ENCODE peak calls at places on chromosomes 3 and 15, in nine cellular contexts. P, F, L, N, Y, W, I, D and A are unnamed samples.

GRCh38 chr3:141878326-141878725 is 1.9 kb downstream of the ATP1B3 start:
- DNase-seq in P (no peak), F (no peak), L (no peak), N (no peak), Y (no peak), W (no peak), I (no peak), D (no peak), A (no peak)

GRCh38 chr3:65619391-65620298 is 419.1 kb downstream of the MAGI1 start:
- DNase-seq in P (no peak), F (no peak), L (no peak), N (no peak), Y (no peak), W (no peak), I (no peak), D (no peak), A (no peak)

GRCh38 chr3:152333928-152334327 is 65.2 kb downstream of the MBNL1 start:
- DNase-seq in P (no peak), F (no peak), L (no peak), N (no peak), Y (no peak), W (no peak), I (no peak), D (no peak), A (no peak)

GRCh38 chr15:89341316-89342005 is 6.8 kb upstream of the POLG start:
- DNase-seq in P (no peak), F (no peak), L (no peak), N (no peak), Y (no peak), W (peak), I (no peak), D (peak), A (no peak)

GRCh38 chr3:128405554-128406277 is 61.0 kb downstream of the DNAJB8 start:
- DNase-seq in P (no peak), F (no peak), L (no peak), N (no peak), Y (no peak), W (peak), I (no peak), D (no peak), A (no peak)

GRCh38 chr3:48243886-48244285 is 3.0 kb downstream of the ZNF589 start:
- DNase-seq in P (no peak), F (no peak), L (no peak), N (no peak), Y (no peak), W (no peak), I (no peak), D (no peak), A (peak)

GRCh38 chr15:100123611-100124010 is 218.2 kb downstream of the ADAMTS17 start:
- DNase-seq in P (no peak), F (peak), L (no peak), N (no peak), Y (no peak), W (no peak), I (no peak), D (no peak), A (peak)

GRCh38 chr3:68088216-68088615 is 433.8 kb upstream of the SUCLG2 start:
- DNase-seq in P (no peak), F (no peak), L (no peak), N (no peak), Y (no peak), W (peak), I (no peak), D (no peak), A (no peak)

GRCh38 chr3:45664558-45664957 is 24.6 kb upstream of the SACM1L start:
- DNase-seq in P (no peak), F (no peak), L (no peak), N (peak), Y (no peak), W (no peak), I (peak), D (peak), A (no peak)

GRCh38 chr3:67819447-67819846 is 165.0 kb upstream of the SUCLG2 start:
- DNase-seq in P (no peak), F (no peak), L (no peak), N (no peak), Y (no peak), W (no peak), I (no peak), D (no peak), A (no peak)

GRCh38 chr3:36992806-36993325 is at the start of gene EPM2AIP1:
- DNase-seq in P (peak), F (no peak), L (no peak), N (peak), Y (peak), W (no peak), I (no peak), D (no peak), A (peak)

GRCh38 chr3:105944721-105945120 is 75.9 kb upstream of the CBLB start:
- DNase-seq in P (no peak), F (no peak), L (no peak), N (no peak), Y (no peak), W (no peak), I (no peak), D (no peak), A (no peak)

GRCh38 chr3:110858549-110858948 is 213.1 kb upstream of the NECTIN3 start:
- DNase-seq in P (no peak), F (no peak), L (no peak), N (no peak), Y (no peak), W (no peak), I (no peak), D (no peak), A (no peak)

GRCh38 chr3:197242784-197243432 is 55.5 kb downstream of the DLG1 start:
- DNase-seq in P (no peak), F (no peak), L (no peak), N (no peak), Y (no peak), W (no peak), I (no peak), D (no peak), A (no peak)

GRCh38 chr3:56782900-56783299 is 18.8 kb downstream of the ARHGEF3 start:
- DNase-seq in P (no peak), F (no peak), L (no peak), N (peak), Y (no peak), W (no peak), I (no peak), D (no peak), A (no peak)

GRCh38 chr3:197573048-197573767 is 17.4 kb upstream of the BDH1 start:
- DNase-seq in P (no peak), F (no peak), L (no peak), N (no peak), Y (peak), W (no peak), I (no peak), D (no peak), A (no peak)

GRCh38 chr15:49674370-49674769 is 53.5 kb downstream of the DTWD1 start:
- DNase-seq in P (no peak), F (no peak), L (no peak), N (no peak), Y (no peak), W (no peak), I (no peak), D (no peak), A (no peak)

GRCh38 chr3:196454935-196455334 is 22.7 kb upstream of the UBXN7 start:
- DNase-seq in P (no peak), F (no peak), L (no peak), N (no peak), Y (no peak), W (no peak), I (no peak), D (no peak), A (no peak)

GRCh38 chr15:101267320-101268104 is 9.8 kb downstream of the SELENOS start:
- DNase-seq in P (peak), F (no peak), L (no peak), N (no peak), Y (no peak), W (peak), I (no peak), D (no peak), A (no peak)

GRCh38 chr3:10361375-10361774 is 40.5 kb upstream of the SEC13 start:
- DNase-seq in P (no peak), F (no peak), L (no peak), N (no peak), Y (no peak), W (no peak), I (no peak), D (no peak), A (no peak)

GRCh38 chr3:109835958-109836357 is 498.6 kb upstream of the DPPA4 start:
- DNase-seq in P (no peak), F (no peak), L (no peak), N (no peak), Y (no peak), W (no peak), I (no peak), D (no peak), A (no peak)

GRCh38 chr15:87724330-87724729 is 532.2 kb downstream of the NTRK3 start:
- DNase-seq in P (no peak), F (no peak), L (no peak), N (no peak), Y (no peak), W (no peak), I (peak), D (no peak), A (peak)

GRCh38 chr3:14523792-14524191 is 16.4 kb downstream of the GRIP2 start:
- DNase-seq in P (no peak), F (no peak), L (peak), N (no peak), Y (peak), W (no peak), I (no peak), D (no peak), A (peak)

GRCh38 chr3:146705205-146705604 is 100.1 kb upstream of the PLSCR5 start:
- DNase-seq in P (no peak), F (no peak), L (no peak), N (no peak), Y (no peak), W (no peak), I (no peak), D (no peak), A (no peak)

GRCh38 chr15:50225057-50225456 is 40.5 kb downstream of the HDC start:
- DNase-seq in P (no peak), F (no peak), L (no peak), N (no peak), Y (no peak), W (no peak), I (no peak), D (no peak), A (no peak)

GRCh38 chr3:181622365-181622764 is 89.4 kb upstream of the SOX2 start:
- DNase-seq in P (no peak), F (no peak), L (no peak), N (no peak), Y (no peak), W (no peak), I (no peak), D (no peak), A (no peak)

GRCh38 chr3:113008117-113008516 is 17.3 kb downstream of the GTPBP8 start:
- DNase-seq in P (no peak), F (no peak), L (no peak), N (no peak), Y (no peak), W (no peak), I (no peak), D (no peak), A (no peak)

GRCh38 chr3:98966434-98966833 is 64.9 kb upstream of the DCBLD2 start:
- DNase-seq in P (no peak), F (no peak), L (no peak), N (no peak), Y (no peak), W (no peak), I (no peak), D (no peak), A (no peak)

GRCh38 chr3:186400677-186401076 is 38.6 kb upstream of the DGKG start:
- DNase-seq in P (no peak), F (no peak), L (no peak), N (no peak), Y (no peak), W (no peak), I (no peak), D (no peak), A (no peak)

GRCh38 chr3:135057996-135058395 is 262.9 kb downstream of the EPHB1 start:
- DNase-seq in P (no peak), F (no peak), L (no peak), N (no peak), Y (no peak), W (no peak), I (no peak), D (no peak), A (no peak)

GRCh38 chr15:91480426-91480825 is 373.1 kb upstream of the SLCO3A1 start:
- DNase-seq in P (no peak), F (no peak), L (no peak), N (no peak), Y (no peak), W (no peak), I (no peak), D (no peak), A (no peak)

GRCh38 chr3:11757929-11758328 is 88.8 kb downstream of the TAMM41 start:
- DNase-seq in P (no peak), F (no peak), L (no peak), N (no peak), Y (no peak), W (no peak), I (no peak), D (no peak), A (no peak)

GRCh38 chr3:134978658-134979057 is 183.6 kb downstream of the EPHB1 start:
- DNase-seq in P (no peak), F (no peak), L (no peak), N (no peak), Y (no peak), W (no peak), I (no peak), D (no peak), A (no peak)

GRCh38 chr3:114690896-114691295 is 397.1 kb downstream of the TIGIT start:
- DNase-seq in P (no peak), F (no peak), L (no peak), N (no peak), Y (no peak), W (no peak), I (no peak), D (no peak), A (no peak)

GRCh38 chr15:42736793-42737528 is at the start of gene CDAN1:
- DNase-seq in P (peak), F (peak), L (peak), N (peak), Y (peak), W (peak), I (peak), D (peak), A (peak)

GRCh38 chr15:88243895-88244787 is 12.4 kb downstream of the NTRK3 start:
- DNase-seq in P (no peak), F (no peak), L (no peak), N (no peak), Y (no peak), W (no peak), I (no peak), D (no peak), A (no peak)

GRCh38 chr3:98333989-98334606 is 19.6 kb upstream of the OR5K4 start:
- DNase-seq in P (no peak), F (no peak), L (no peak), N (no peak), Y (no peak), W (no peak), I (no peak), D (no peak), A (no peak)

GRCh38 chr3:123583563-123583962 is 1.3 kb downstream of the HACD2 start:
- DNase-seq in P (no peak), F (no peak), L (no peak), N (no peak), Y (no peak), W (no peak), I (no peak), D (no peak), A (no peak)

GRCh38 chr3:123582315-123582714 is 2.5 kb downstream of the HACD2 start:
- DNase-seq in P (no peak), F (no peak), L (no peak), N (peak), Y (no peak), W (peak), I (peak), D (no peak), A (no peak)

GRCh38 chr3:123584988-123585937 is at the start of gene HACD2:
- DNase-seq in P (peak), F (peak), L (peak), N (peak), Y (peak), W (peak), I (peak), D (peak), A (peak)

GRCh38 chr3:123586131-123586530 is 1.3 kb upstream of the HACD2 start:
- DNase-seq in P (no peak), F (no peak), L (no peak), N (peak), Y (no peak), W (peak), I (peak), D (peak), A (no peak)

DNA sequence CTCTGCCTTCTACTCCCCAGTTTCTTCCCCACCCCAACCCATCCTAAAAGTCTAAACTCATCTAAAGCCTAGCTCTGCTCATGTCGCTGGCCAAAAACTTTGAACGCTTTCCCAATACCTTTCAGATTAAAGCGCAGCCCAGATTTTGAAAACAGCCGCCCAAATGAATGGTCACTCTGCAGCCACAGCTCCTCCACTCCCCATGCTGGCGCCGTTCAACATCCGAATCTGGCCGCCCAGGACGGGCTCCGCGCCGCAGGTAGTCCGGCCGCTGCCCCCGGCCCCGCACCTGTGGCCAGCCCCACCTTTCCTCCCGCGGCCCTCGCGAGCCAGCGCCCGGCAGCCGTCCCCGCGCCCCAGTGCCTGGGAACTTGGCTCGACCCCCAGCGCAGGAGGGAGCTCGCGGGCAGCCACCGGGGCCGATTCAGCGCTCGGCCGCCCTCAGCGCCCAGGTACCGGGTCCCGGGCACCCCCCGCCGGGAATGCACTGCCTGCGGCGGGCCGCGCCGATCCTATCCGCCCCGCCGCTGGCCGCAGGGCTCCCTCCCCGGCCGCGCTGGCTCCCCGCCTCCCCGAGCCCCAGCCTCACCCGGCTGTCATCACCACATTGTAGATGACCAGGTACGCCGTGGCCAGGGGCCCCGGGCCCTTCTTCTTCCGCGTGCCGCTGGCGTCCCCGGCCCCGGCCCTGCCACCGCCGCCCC is 417 bp downstream of the HACD2 start:
- DNase-seq in P (peak), F (peak), L (peak), N (peak), Y (peak), W (peak), I (peak), D (peak), A (peak)
- TF ChIP-seq CTCF in P (no peak), F (no peak), L (no peak), N (no peak), Y (peak), W (peak), I (peak), D (no peak), A (peak)

GRCh38 chr3:169939320-169939719 is 27.3 kb upstream of the SEC62 start:
- DNase-seq in P (no peak), F (no peak), L (no peak), N (no peak), Y (no peak), W (no peak), I (no peak), D (no peak), A (no peak)
- TF ChIP-seq POLR2A in P (no peak), F (no peak), L (no peak), N (no peak), Y (no peak), W (no peak), I (no peak), D (no peak), A (no peak)

DNA sequence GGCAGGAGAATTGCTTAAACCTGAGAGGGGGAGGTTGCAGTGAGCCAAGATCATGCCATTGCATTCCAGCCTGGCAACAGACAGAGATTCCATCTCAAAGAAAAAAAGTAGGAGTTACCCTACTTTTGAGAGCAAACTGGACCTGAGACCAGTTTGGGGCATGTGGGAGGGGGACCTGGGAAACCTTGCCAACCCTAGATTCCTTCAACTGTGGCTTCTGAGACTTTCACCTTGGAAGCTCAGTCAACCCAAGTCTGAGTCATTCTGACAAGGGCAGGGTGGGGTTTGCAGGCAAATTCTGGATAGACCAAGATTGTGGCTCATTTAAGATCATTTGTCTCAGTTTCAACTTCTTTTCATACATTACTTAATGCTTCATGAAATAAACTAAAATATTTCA is 23.8 kb upstream of the SIAH2 start:
- DNase-seq in P (no peak), F (no peak), L (no peak), N (no peak), Y (no peak), W (no peak), I (no peak), D (no peak), A (no peak)
- TF ChIP-seq CTCF in P (no peak), F (no peak), L (no peak), N (no peak), Y (no peak), W (no peak), I (no peak), D (no peak), A (no peak)

DNA sequence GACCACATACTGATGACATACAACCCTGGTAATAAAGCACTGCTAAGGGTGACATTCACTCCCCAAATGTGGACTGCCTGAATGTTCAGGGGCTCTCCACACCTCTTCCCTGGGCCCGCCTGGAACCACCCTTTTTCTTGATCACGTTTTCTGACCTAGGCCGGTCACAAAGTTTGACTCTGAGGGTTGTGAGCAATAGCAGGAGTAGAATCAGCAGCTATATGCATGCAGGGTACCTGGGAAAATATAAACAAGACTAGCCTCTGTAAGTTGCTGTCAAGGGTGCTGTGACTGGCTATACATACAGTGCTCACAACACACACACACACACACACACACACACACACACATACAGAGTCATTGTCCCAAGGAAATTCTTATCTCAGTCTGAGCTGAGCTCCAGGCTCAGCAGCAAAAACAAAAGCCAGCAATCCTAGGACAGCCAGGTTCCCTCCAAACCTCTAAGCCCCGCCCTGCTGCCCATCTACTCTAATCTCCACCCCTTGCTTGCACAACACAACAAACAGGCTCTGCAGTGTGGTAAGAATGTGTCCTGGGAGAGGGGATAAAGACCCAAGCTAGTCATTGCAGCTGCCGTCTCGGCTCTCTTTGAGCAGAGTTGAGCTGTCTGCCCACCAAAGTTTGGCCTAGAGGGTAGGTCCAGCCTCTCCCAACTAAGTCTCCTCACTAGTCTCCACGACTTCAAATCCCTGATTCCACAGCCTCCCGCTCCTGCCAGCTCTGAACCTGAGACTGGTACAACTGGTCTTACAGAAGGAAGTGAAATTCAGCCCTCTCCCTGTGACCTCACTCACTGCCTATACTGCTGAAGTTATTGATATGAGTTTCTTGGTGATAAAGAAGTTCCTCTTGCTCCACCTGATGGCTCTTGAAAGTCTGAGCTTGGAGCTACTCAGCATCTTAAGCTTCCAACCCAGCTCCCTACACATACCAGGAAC is 2.2 kb downstream of the BMF start:
- DNase-seq in P (peak), F (peak), L (peak), N (peak), Y (peak), W (peak), I (peak), D (peak), A (peak)
- TF ChIP-seq POLR2A in P (no peak), F (no peak), L (no peak), N (peak), Y (no peak), W (peak), I (peak), D (no peak), A (no peak)